ENCODE peak calls at places on chromosome 6, in eight cellular contexts. I is ovary, B is right cardiac atrium, H is astrocyte, N is small intestine, D is stomach, G is cardiac muscle cell, Y is neural progenitor cell. Q is an unnamed sample.

GRCh38 chr6:30834643-30835042 is 49.7 kb upstream of the DDR1 start:
- DNase-seq in B (no peak), I (no peak), D (no peak), Y (no peak), G (no peak), H (no peak), N (no peak), Q (no peak)

GRCh38 chr6:160355001-160355400 is 6.8 kb downstream of the SLC22A3 start:
- DNase-seq in Y (no peak), G (peak; percentile 69), D (no peak), I (no peak), N (peak; percentile 31), H (peak; percentile 23), B (no peak), Q (no peak)

GRCh38 chr6:31874084-31874670 is 4.6 kb downstream of the SLC44A4 start:
- DNase-seq in D (no peak), G (no peak), B (no peak), N (no peak), H (no peak), Y (no peak), I (no peak), Q (no peak)

GRCh38 chr6:121800047-121800446 is 364.6 kb downstream of the GJA1 start:
- DNase-seq in B (no peak), N (no peak), D (no peak), Y (no peak), I (no peak), G (no peak), H (peak; percentile 32), Q (no peak)

GRCh38 chr6:44151348-44152108 is 7.1 kb upstream of the CAPN11 start:
- DNase-seq in B (peak; percentile 90), D (peak; percentile 86), Y (peak; percentile 90), N (peak; percentile 65), H (peak; percentile 32), G (peak; percentile 78), I (peak; percentile 71), Q (peak; percentile 64)

GRCh38 chr6:52595000-52595795 is 18.3 kb upstream of the TRAM2 start:
- DNase-seq in H (peak; percentile 89), G (peak; percentile 92), Y (peak; percentile 64), I (peak; percentile 40), N (peak; percentile 51), B (peak; percentile 83), D (no peak), Q (no peak)

GRCh38 chr6:41073203-41073967 is 611 bp downstream of the NFYA start:
- DNase-seq in D (peak; percentile 93), N (peak; percentile 87), H (peak; percentile 70), Y (peak; percentile 92), B (peak; percentile 92), I (peak; percentile 83), G (peak; percentile 88), Q (peak; percentile 90)

GRCh38 chr6:143400258-143401059 is 50.0 kb downstream of the ADAT2 start:
- DNase-seq in Y (no peak), I (no peak), N (peak; percentile 25), D (peak; percentile 36), G (peak; percentile 42), B (peak; percentile 39), H (no peak), Q (no peak)

GRCh38 chr6:108896111-108896661 is 48.0 kb downstream of the ARMC2 start:
- DNase-seq in I (no peak), B (no peak), N (peak; percentile 57), G (peak; percentile 94), H (peak; percentile 94), D (no peak), Y (no peak), Q (no peak)

GRCh38 chr6:157428418-157429202 is 47.6 kb downstream of the ZDHHC14 start:
- DNase-seq in G (no peak), B (no peak), Y (peak; percentile 28), I (no peak), H (no peak), N (no peak), D (no peak), Q (no peak)

GRCh38 chr6:105746130-105746505 is 340.0 kb upstream of the PRDM1 start:
- DNase-seq in Y (peak; percentile 13), G (no peak), H (no peak), D (no peak), N (no peak), B (no peak), I (no peak), Q (no peak)

GRCh38 chr6:24504642-24505586 is 10.1 kb downstream of the ALDH5A1 start:
- DNase-seq in D (no peak), N (peak; percentile 13), I (no peak), B (peak; percentile 25), G (no peak), H (peak; percentile 8), Y (no peak), Q (no peak)

GRCh38 chr6:33759887-33760629 is 13.4 kb upstream of the IP6K3 start:
- DNase-seq in D (no peak), I (no peak), Y (no peak), G (no peak), B (peak; percentile 24), H (no peak), N (no peak), Q (no peak)

GRCh38 chr6:6886160-6886885 is 221.4 kb upstream of the RREB1 start:
- DNase-seq in H (no peak), N (no peak), D (no peak), G (no peak), B (peak; percentile 64), Y (no peak), I (no peak), Q (no peak)

GRCh38 chr6:52362443-52363221 is 681 bp downstream of the PAQR8 start:
- DNase-seq in D (peak; percentile 37), I (peak; percentile 50), H (no peak), Y (peak; percentile 61), N (peak; percentile 44), B (peak; percentile 74), G (peak; percentile 7), Q (peak; percentile 11)

GRCh38 chr6:5752282-5752681 is 254.4 kb downstream of the NRN1 start:
- DNase-seq in N (no peak), H (peak; percentile 89), I (no peak), B (no peak), G (peak; percentile 76), Y (peak; percentile 76), D (no peak), Q (no peak)

DNA sequence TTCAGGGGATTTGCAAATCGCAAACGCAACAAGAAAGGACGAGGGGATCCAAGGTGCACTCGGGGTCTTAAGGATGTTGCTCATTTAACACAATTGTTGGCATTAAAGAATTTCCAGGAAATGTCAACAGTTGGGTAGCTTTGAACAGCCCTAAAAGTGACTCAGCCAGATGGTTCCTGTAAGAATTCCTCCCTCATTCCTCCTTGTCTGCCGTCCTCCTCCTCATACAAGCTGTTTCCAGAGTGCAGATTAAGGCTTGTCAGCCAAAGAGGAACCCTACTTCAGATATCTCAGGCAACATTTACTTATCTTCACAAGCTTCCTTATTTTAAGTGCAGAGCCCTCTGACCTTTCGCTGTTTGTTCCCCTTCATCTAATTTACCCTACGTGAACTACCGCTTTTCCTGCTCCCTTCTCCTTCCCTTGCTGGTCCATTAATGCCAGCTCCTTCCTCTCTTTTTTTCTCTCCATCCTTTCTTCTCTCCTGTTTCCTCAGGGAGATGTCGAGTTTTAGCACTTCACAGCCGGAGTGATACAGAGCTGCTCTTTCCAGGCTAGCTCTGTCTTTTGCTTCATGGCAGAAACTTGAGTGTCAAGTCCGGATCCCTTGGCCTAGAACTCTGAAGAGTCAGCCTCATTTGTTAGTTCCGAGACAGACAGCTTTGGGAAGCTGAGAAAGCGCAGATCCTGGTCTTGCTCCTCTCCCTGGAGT is 26.1 kb upstream of the TBC1D7 start:
- DNase-seq in I (no peak), N (no peak), H (peak; percentile 89), G (peak; percentile 88), Y (no peak), D (no peak), B (no peak), Q (no peak)
- H3K27ac ChIP-seq in I (no peak overlapping the region), N (peak overlapping the region; percentile 68), H (peak overlapping the region; percentile 83), G (peak overlapping the region; percentile 82), Y (no peak overlapping the region), D (peak overlapping the region; percentile 54), B (peak overlapping the region; percentile 61), Q (no peak overlapping the region)

GRCh38 chr6:67952948-67953347 is 682.1 kb upstream of the ADGRB3 start:
- DNase-seq in H (no peak), N (no peak), Y (no peak), I (no peak), G (no peak), B (no peak), D (no peak), Q (no peak)

GRCh38 chr6:67956352-67956751 is 678.7 kb upstream of the ADGRB3 start:
- DNase-seq in B (no peak), N (no peak), H (no peak), I (no peak), G (no peak), Y (no peak), D (no peak), Q (no peak)

DNA sequence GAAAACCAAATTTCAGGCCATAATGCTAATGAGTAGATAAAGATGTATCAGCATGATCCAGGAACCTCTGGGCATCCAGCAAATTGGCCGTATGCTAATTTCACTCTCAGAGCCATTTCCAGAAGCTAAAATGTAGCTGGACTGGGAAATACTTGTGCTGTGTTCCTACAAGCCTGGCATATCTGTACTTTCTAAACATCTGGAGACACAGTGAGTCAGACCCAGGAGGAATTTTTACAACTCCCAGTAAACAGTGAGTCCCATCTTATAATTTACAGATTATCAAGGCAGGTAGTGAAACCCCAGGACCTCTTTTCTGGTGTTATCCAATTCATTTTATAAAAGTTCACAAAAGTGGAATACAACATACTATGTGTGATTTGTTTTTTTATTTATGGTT is 683.0 kb upstream of the ADGRB3 start:
- DNase-seq in H (peak; percentile 5), G (peak; percentile 39), N (no peak), D (no peak), Y (no peak), I (no peak), B (no peak), Q (no peak)
- H3K9me3 ChIP-seq in H (peaks cover 8% of the 10 kb centered on the region), G (no peaks in the 10 kb centered on the region), N (peaks cover 3% of the 10 kb centered on the region), D (peaks cover 9% of the 10 kb centered on the region), Y (no peaks in the 10 kb centered on the region), I (no peaks in the 10 kb centered on the region), B (no peaks in the 10 kb centered on the region), Q (no peaks in the 10 kb centered on the region)

GRCh38 chr6:26333458-26334297 is 31.3 kb upstream of the BTN3A2 start:
- DNase-seq in B (no peak), D (no peak), I (no peak), G (no peak), H (no peak), Y (no peak), N (no peak), Q (no peak)
- H3K4me1 ChIP-seq in B (no peaks in the 10 kb centered on the region), D (peaks cover 4% of the 10 kb centered on the region), I (no peaks in the 10 kb centered on the region), G (peaks cover 5% of the 10 kb centered on the region), H (peaks cover 11% of the 10 kb centered on the region), Y (peaks cover 8% of the 10 kb centered on the region), N (peaks cover 3% of the 10 kb centered on the region), Q (no peaks in the 10 kb centered on the region)

DNA sequence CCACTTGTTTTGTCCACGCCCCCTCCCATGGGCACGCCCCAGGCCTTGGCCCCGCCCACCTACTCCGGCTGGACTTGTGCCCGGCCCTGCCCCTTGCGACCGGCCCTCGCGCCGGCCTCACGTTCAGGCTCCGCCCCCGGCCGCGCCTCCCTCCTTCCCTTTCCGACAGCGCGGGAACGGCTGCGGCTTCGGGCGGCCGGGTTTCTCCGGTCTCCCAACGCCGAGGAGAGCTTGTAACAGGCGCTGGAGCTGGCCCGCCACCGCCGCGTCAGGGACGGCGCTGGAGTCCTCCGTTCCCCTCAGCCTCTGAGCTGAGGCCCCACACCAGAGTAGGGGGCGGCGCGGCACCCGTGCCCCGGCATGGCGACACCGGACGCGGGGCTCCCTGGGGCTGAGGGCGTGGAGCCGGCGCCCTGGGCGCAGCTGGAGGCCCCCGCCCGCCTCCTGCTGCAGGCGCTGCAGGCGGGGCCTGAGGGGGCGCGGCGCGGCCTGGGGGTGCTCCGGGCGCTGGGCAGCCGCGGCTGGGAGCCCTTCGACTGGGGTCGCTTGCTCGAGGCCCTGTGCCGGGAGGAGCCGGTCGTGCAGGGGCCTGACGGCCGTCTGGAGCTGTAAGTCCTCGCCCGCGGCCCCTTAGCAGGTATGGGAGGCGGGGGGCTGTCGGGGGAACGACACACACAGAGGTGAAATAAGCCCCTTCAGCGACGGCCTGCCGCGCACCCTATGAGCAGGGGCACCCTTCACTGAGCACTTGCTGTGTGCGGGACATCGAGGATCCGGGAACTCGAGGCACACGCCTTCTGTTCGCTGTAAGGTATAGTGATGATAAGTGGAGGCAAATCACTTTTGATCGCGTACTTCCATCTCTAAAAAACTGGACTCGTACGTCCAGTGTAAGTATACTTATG is at the start of gene FANCE:
- DNase-seq in N (peak; percentile 94), Y (peak; percentile 99), D (peak; percentile 97), I (peak; percentile 96), B (peak; percentile 98), H (peak; percentile 62), G (peak; percentile 93), Q (peak; percentile 89)
- H3K27ac ChIP-seq in N (peak within 1 kb of the TSS; percentile 77), Y (no peak within 1 kb of the TSS), D (peak within 1 kb of the TSS; percentile 61), I (peak within 1 kb of the TSS; percentile 18), B (no peak within 1 kb of the TSS), H (no peak within 1 kb of the TSS), G (peak within 1 kb of the TSS; percentile 75), Q (no peak within 1 kb of the TSS)

Q was measured in pancreas.